ENCODE peak calls at places on chromosome 18, in nine cellular contexts. S is GM12891; W is midbrain; N is CD4-positive, alpha-beta memory T cell; P is activated T-cell treated with anti-CD3 and anti-CD28 coated beads for 1 hour; Y is GM18507; T is stimulated activated CD4-positive, alpha-beta T cell treated with anti-CD3 and anti-CD28 coated beads, Interleukin-4, amount 100 ng/mL, for 48 hours; O is non-pigmented ciliary epithelial cell; U is T-cell. H is an unnamed sample.

GRCh38 chr18:63051928-63052327 is 267.6 kb downstream of the BCL2 start:
- DNase-seq in S (no peak), W (no peak), N (no peak), P (no peak), Y (no peak), T (no peak), O (no peak), U (no peak), H (no peak)

GRCh38 chr18:78994531-78994930 is 14.9 kb downstream of the SALL3 start:
- DNase-seq in S (no peak), W (no peak), N (no peak), P (no peak), Y (no peak), T (no peak), O (no peak), U (no peak), H (no peak)

GRCh38 chr18:11259421-11259820 is 110.1 kb upstream of the PIEZO2 start:
- DNase-seq in S (no peak), W (no peak), N (no peak), P (no peak), Y (no peak), T (no peak), O (no peak), U (no peak), H (no peak)

GRCh38 chr18:22019193-22019592 is 150.2 kb upstream of the GATA6 start:
- DNase-seq in S (no peak), W (no peak), N (no peak), P (no peak), Y (no peak), T (no peak), O (no peak), U (no peak), H (no peak)

GRCh38 chr18:22783245-22783644 is 149.9 kb upstream of the RBBP8 start:
- DNase-seq in S (no peak), W (no peak), N (no peak), P (no peak), Y (no peak), T (no peak), O (no peak), U (no peak), H (no peak)

GRCh38 chr18:35918564-35918963 is 53.9 kb upstream of the RMP24 start:
- DNase-seq in S (no peak), W (no peak), N (no peak), P (no peak), Y (no peak), T (no peak), O (no peak), U (no peak), H (no peak)

GRCh38 chr18:34492652-34493051 is 217.4 kb upstream of the DTNA start:
- DNase-seq in S (no peak), W (no peak), N (no peak), P (no peak), Y (no peak), T (no peak), O (peak; percentile 10), U (no peak), H (no peak)

GRCh38 chr18:76923485-76924085 is 101.2 kb downstream of the ZNF236 start:
- DNase-seq in S (no peak), W (no peak), N (no peak), P (no peak), Y (no peak), T (no peak), O (no peak), U (no peak), H (no peak)

GRCh38 chr18:9627642-9628041 is 13.3 kb upstream of the PPP4R1 start:
- DNase-seq in S (no peak), W (no peak), N (no peak), P (no peak), Y (no peak), T (no peak), O (no peak), U (no peak), H (no peak)

GRCh38 chr18:64380117-64380516 is 231.2 kb upstream of the LINC00305 start:
- DNase-seq in S (no peak), W (no peak), N (no peak), P (no peak), Y (no peak), T (no peak), O (no peak), U (no peak), H (no peak)